ENCODE peak calls at places on chromosomes 6 and 20, in four cellular contexts. X is right lobe of liver, W is pancreas, D is lower lobe of right lung. Q is an unnamed sample.

GRCh38 chr6:150076196-150076893 is 7.4 kb upstream of the ULBP3 start:
- ATAC-seq in D (no peak), W (no peak), X (no peak), Q (no peak)

GRCh38 chr20:9581509-9581908 is 67.1 kb downstream of the LAMP5 start:
- ATAC-seq in W (no peak), X (no peak), D (no peak), Q (no peak)

GRCh38 chr6:91213229-91213901 is 626.5 kb upstream of the MAP3K7 start:
- ATAC-seq in W (no peak), X (no peak), D (no peak), Q (no peak)

GRCh38 chr6:149160943-149161342 is 156.6 kb upstream of the TAB2 start:
- ATAC-seq in X (no peak), D (no peak), W (no peak), Q (no peak)

GRCh38 chr6:47245745-47246371 is 63.8 kb downstream of the TNFRSF21 start:
- ATAC-seq in X (no peak), W (no peak), D (no peak), Q (no peak)

GRCh38 chr20:9306521-9306920 is 207.9 kb upstream of the LAMP5 start:
- ATAC-seq in D (no peak), X (no peak), W (no peak), Q (no peak)

GRCh38 chr20:20887593-20888272 is 175.3 kb upstream of the RALGAPA2 start:
- ATAC-seq in W (no peak), D (no peak), X (no peak), Q (no peak)

GRCh38 chr6:3345836-3346235 is 87.1 kb downstream of the PSMG4 start:
- ATAC-seq in W (peak; percentile 62), X (peak; percentile 22), D (peak; percentile 91), Q (no peak)

GRCh38 chr20:50413088-50413500 is 97.1 kb upstream of the PTPN1 start:
- ATAC-seq in X (no peak), D (no peak), W (no peak), Q (no peak)

GRCh38 chr6:53264337-53264736 is 84.4 kb downstream of the ELOVL5 start:
- ATAC-seq in X (peak; percentile 61), D (peak; percentile 8), W (no peak), Q (no peak)

GRCh38 chr6:43490523-43490939 is 13.2 kb downstream of the TJAP1 start:
- ATAC-seq in X (no peak), W (no peak), D (no peak), Q (no peak)

GRCh38 chr6:89400912-89401399 is 11.1 kb downstream of the RRAGD start:
- ATAC-seq in W (no peak), X (peak; percentile 59), D (no peak), Q (no peak)

GRCh38 chr6:37555040-37555781 is 55.5 kb upstream of the CCDC167 start:
- ATAC-seq in W (no peak), X (no peak), D (no peak), Q (no peak)

GRCh38 chr6:126696921-126697693 is 357.2 kb downstream of the CENPW start:
- ATAC-seq in X (peak; percentile 53), D (peak; percentile 63), W (no peak), Q (no peak)

GRCh38 chr6:157603971-157604370 is 219.1 kb upstream of the SNX9 start:
- ATAC-seq in D (no peak), X (no peak), W (no peak), Q (no peak)

GRCh38 chr6:31472259-31472658 is 25.7 kb upstream of the MICB start:
- ATAC-seq in X (no peak), D (no peak), W (no peak), Q (no peak)

DNA sequence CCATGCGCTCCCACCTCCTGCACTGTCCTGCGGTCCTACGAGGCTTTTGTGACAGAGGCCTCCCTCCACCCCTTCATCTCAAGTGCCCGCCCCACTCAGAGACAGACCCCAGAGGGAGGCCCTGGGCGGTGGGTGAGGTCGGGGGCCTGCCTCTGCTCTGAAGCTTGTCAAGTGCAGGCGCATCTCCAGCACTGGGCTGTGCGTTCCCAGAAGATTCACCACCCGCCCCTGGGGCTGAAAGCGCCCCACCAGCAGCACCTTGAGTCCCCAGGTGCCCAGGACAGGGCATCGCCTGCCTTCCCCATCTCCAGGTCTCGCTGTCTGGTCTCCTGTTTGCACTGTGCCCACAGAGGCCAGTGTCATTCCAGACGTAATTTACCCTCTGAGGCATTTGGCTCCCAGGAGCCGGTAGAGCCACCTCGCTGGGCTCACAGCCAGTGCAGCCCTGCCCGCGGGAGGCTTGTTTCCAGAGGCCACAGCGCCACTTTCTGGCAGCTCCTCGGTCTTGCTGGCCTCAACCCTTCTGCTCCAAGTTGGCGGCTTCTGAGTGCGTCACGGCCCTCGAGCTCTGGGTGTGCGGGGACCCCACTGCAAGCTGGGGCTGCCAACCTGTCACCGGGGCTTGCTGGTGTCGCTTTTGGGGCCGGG is 191.1 kb downstream of the TAF4 start:
- ATAC-seq in W (no peak), X (no peak), D (no peak), Q (no peak)
- TF ChIP-seq CTCF in W (no peak), X (no peak), D (no peak), Q (no peak)

GRCh38 chr6:169081264-169081663 is 172.4 kb downstream of the THBS2 start:
- ATAC-seq in D (no peak), W (no peak), X (no peak), Q (no peak)

GRCh38 chr6:169082093-169082492 is 171.6 kb downstream of the THBS2 start:
- ATAC-seq in W (no peak), X (no peak), D (no peak), Q (no peak)

GRCh38 chr6:169082817-169083540 is 170.7 kb downstream of the THBS2 start:
- ATAC-seq in D (no peak), W (no peak), X (no peak), Q (peak; percentile 18)

GRCh38 chr6:169078399-169079145 is 175.1 kb downstream of the THBS2 start:
- ATAC-seq in D (no peak), X (no peak), W (no peak), Q (no peak)

GRCh38 chr6:169079650-169080049 is 174.0 kb downstream of the THBS2 start:
- ATAC-seq in W (no peak), D (no peak), X (no peak), Q (no peak)
- TF ChIP-seq CTCF in W (no peak), D (no peak), X (no peak), Q (no peak)

GRCh38 chr20:43844778-43845614 is 69.7 kb upstream of the TOX2 start:
- ATAC-seq in D (peak; percentile 35), W (no peak), X (peak; percentile 91), Q (no peak)
- TF ChIP-seq CTCF in D (peak; percentile 45), W (no peak), X (no peak), Q (peak; percentile 40)

GRCh38 chr6:136201735-136202134 is 48.4 kb downstream of the MTFR2 start:
- ATAC-seq in X (peak; percentile 76), W (no peak), D (no peak), Q (no peak)
- TF ChIP-seq CTCF in X (no peak), W (no peak), D (no peak), Q (no peak)

GRCh38 chr6:120584111-120584760 is 750.0 kb downstream of the TBC1D32 start:
- ATAC-seq in X (no peak), D (no peak), W (no peak), Q (peak; percentile 19)
- TF ChIP-seq CTCF in X (no peak), D (no peak), W (no peak), Q (no peak)

DNA sequence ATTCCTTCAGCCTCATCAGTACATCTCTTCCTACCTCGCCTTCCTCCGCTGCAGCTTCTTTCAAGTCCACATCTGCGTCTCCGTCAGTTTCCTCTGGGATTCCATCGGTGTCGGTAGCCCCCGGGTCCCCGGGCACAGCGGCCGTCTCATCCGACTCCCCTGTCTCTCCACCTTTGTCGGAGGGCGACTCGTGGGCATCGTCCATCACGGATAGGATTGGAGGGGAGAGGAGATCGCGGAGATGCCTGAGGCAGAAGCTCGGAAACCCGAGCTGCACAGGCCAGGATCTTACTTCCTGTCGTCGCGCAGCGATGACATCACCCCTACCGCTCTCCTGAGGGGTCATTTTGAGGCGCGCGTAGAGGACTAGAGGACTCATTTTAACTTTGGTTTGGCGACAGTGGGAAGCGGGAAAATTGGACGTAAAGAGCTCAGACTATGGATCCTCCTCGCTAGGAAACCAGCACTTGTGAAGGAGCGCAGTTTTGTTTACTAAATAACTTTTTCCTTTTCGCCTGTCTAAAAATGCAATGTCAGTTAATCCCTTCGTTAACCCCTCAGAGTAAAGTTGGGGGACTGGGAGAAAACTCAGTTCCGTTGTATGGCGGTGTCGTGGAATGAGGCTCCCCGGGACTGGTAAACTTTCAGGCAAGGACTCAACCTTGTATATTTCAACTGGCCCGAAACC is at the start of gene TAF11:
- ATAC-seq in D (peak; percentile 95), W (peak; percentile 90), X (peak; percentile 83), Q (peak; percentile 94)
- TF ChIP-seq CTCF in D (no peak), W (no peak), X (no peak), Q (no peak)

GRCh38 chr20:37997516-37997915 is 35.7 kb downstream of the TTI1 start:
- ATAC-seq in D (no peak), X (no peak), W (no peak), Q (no peak)
- TF ChIP-seq CTCF in D (no peak), X (no peak), W (no peak), Q (no peak)

GRCh38 chr20:36209921-36210320 is 26.4 kb upstream of the AAR2 start:
- ATAC-seq in D (no peak), X (no peak), W (no peak), Q (no peak)

GRCh38 chr20:36207602-36208001 is 28.7 kb upstream of the AAR2 start:
- ATAC-seq in W (no peak), X (no peak), D (no peak), Q (no peak)

GRCh38 chr20:36208257-36208656 is 28.0 kb upstream of the AAR2 start:
- ATAC-seq in D (no peak), W (no peak), X (no peak), Q (no peak)

GRCh38 chr20:36213362-36213761 is 22.9 kb upstream of the AAR2 start:
- ATAC-seq in W (no peak), X (no peak), D (no peak), Q (no peak)

DNA sequence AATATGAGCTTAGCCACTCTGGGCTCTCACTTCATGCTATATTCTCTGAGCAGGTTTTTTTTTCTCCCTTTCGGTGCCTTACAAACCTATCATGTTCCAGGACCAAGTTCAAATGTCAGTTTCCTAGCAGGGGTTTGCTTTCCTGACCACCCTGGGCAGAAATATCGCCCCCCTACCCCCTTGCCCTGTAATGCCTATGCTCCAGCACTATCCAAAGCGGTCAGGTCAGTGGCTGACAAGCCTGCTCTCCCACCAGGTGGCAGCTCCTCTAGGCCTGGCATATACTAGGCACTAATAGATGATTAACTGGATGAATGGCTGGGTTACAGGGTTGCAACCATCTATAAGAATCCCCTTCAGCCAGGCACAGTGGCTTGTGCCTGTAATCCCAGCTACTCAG is 25.7 kb upstream of the AAR2 start:
- ATAC-seq in W (no peak), D (no peak), X (peak; percentile 71), Q (no peak)
- TF ChIP-seq CTCF in W (no peak), D (no peak), X (no peak), Q (no peak)

Q was measured in gastroesophageal sphincter.